ENCODE peak calls at places on chromosomes 6 and 20, in eight cellular contexts. S is choroid plexus epithelial cell; O is NCI-H2171; T is epithelial cell of prostate; Y is stimulated activated CD8-positive, alpha-beta memory T cell treated with anti-CD3 and anti-CD28 coated beads, Interleukin-7, amount 100 ng/mL, for 1 hour; K is astrocyte of the spinal cord; U is AML-193; A is stimulated activated CD4-positive, alpha-beta T cell treated with anti-CD3 and anti-CD28 coated beads, Interleukin-4, amount 100 ng/mL, for 48 hours. W is an unnamed sample.

GRCh38 chr6:72856801-72857200 is 234.9 kb downstream of the KCNQ5 start:
- DNase-seq in O (no peak), T (no peak), K (no peak), U (no peak), A (no peak), Y (no peak), S (no peak), W (no peak)

GRCh38 chr6:135520781-135521180 is 23.2 kb upstream of the AHI1 start:
- DNase-seq in O (no peak), Y (no peak), K (no peak), T (no peak), A (no peak), U (no peak), S (peak; percentile 50), W (no peak)

GRCh38 chr6:6003334-6004146 is 3.2 kb downstream of the NRN1 start:
- DNase-seq in O (no peak), T (no peak), A (no peak), S (no peak), Y (no peak), U (no peak), K (peak; percentile 22), W (no peak)

GRCh38 chr6:12158686-12159415 is 131.3 kb upstream of the EDN1 start:
- DNase-seq in U (no peak), A (no peak), T (no peak), Y (no peak), O (no peak), S (no peak), K (no peak), W (no peak)

GRCh38 chr6:157449610-157450009 is 68.6 kb downstream of the ZDHHC14 start:
- DNase-seq in S (peak; percentile 67), Y (no peak), T (no peak), K (peak; percentile 54), A (no peak), O (no peak), U (no peak), W (no peak)

GRCh38 chr6:142856857-142857608 is 87.9 kb downstream of the HIVEP2 start:
- DNase-seq in Y (no peak), A (no peak), T (no peak), K (no peak), S (no peak), U (no peak), O (no peak), W (no peak)

GRCh38 chr6:152070556-152070955 is 263.1 kb downstream of the ESR1 start:
- DNase-seq in Y (no peak), O (no peak), A (no peak), K (no peak), U (no peak), T (no peak), S (no peak), W (no peak)

GRCh38 chr20:50569864-50570836 is 60.0 kb downstream of the PTPN1 start:
- DNase-seq in T (no peak), A (no peak), S (peak; percentile 85), U (peak; percentile 20), K (peak; percentile 50), Y (no peak), O (no peak), W (no peak)

GRCh38 chr6:28816909-28817807 is 106.6 kb downstream of the TRIM27 start:
- DNase-seq in Y (no peak), S (peak; percentile 76), T (no peak), A (peak; percentile 38), O (no peak), U (no peak), K (peak; percentile 70), W (peak; percentile 30)

GRCh38 chr6:156779206-156780116 is 2.3 kb downstream of the ARID1B start:
- DNase-seq in O (peak; percentile 6), A (peak; percentile 53), K (no peak), S (no peak), T (no peak), U (peak; percentile 18), Y (peak; percentile 23), W (peak; percentile 54)

GRCh38 chr20:33732166-33732970 is 572 bp downstream of the ZNF341 start:
- DNase-seq in A (peak; percentile 69), O (peak; percentile 99), U (peak; percentile 91), K (peak; percentile 78), S (peak; percentile 88), T (no peak), Y (peak; percentile 65), W (peak; percentile 88)

GRCh38 chr6:167141667-167142432 is 15.9 kb downstream of the GPR31 start:
- DNase-seq in Y (no peak), S (peak; percentile 44), A (peak; percentile 38), T (no peak), O (peak; percentile 59), U (peak; percentile 49), K (peak; percentile 15), W (peak; percentile 55)

GRCh38 chr20:2805682-2806350 is 5.4 kb upstream of the CPXM1 start:
- DNase-seq in T (no peak), K (no peak), Y (no peak), A (no peak), S (no peak), O (no peak), U (no peak), W (no peak)

W was measured in colonic mucosa.